ENCODE peak calls at places on chromosomes 12 and 14, in six cellular contexts. J, L, D, C, H and T are unnamed samples.

GRCh38 chr12:112686373-112686772 is 105.2 kb upstream of the RPH3A start:
- DNase-seq in L (no peak), C (peak), H (no peak), D (peak), J (no peak), T (no peak)

GRCh38 chr12:130872179-130873096 is 572 bp downstream of the RAN start:
- DNase-seq in D (peak), C (peak), H (peak), J (peak), L (no peak), T (peak)

GRCh38 chr12:4274960-4275868 is 1.7 kb downstream of the CCND2 start:
- DNase-seq in C (peak), D (no peak), L (no peak), H (no peak), J (peak), T (peak)

GRCh38 chr12:130549361-130549760 is 166.7 kb downstream of the RIMBP2 start:
- DNase-seq in H (no peak), C (no peak), D (no peak), J (no peak), L (no peak), T (no peak)

GRCh38 chr14:103085106-103086091 is 1.4 kb downstream of the LBHD2 start:
- DNase-seq in L (no peak), D (peak), J (no peak), C (no peak), H (no peak), T (peak)

GRCh38 chr12:104653730-104654328 is 197.1 kb downstream of the CHST11 start:
- DNase-seq in H (no peak), C (no peak), J (peak), L (no peak), D (peak), T (peak)

GRCh38 chr14:26602902-26603301 is 5.1 kb upstream of the NOVA1 start:
- DNase-seq in D (no peak), C (no peak), L (no peak), H (no peak), J (no peak), T (no peak)

GRCh38 chr12:50508420-50508819 is 3.6 kb downstream of the DIP2B start:
- DNase-seq in J (no peak), C (no peak), H (no peak), D (no peak), L (no peak), T (no peak)

GRCh38 chr14:65565948-65566347 is 153.4 kb downstream of the FUT8 start:
- DNase-seq in D (no peak), L (no peak), J (no peak), C (no peak), H (no peak), T (no peak)

GRCh38 chr14:22276913-22277816 is 311.9 kb downstream of the DAD1 start:
- DNase-seq in D (no peak), C (peak), H (no peak), L (no peak), J (peak), T (peak)

GRCh38 chr12:66403746-66404145 is 101.5 kb downstream of the HELB start:
- DNase-seq in J (no peak), H (no peak), L (no peak), C (no peak), D (peak), T (no peak)

GRCh38 chr14:101731187-101732080 is 30.1 kb upstream of the PPP2R5C start:
- DNase-seq in H (peak), J (peak), C (peak), D (peak), L (peak), T (no peak)

GRCh38 chr12:124109760-124110159 is 136.7 kb downstream of the ZNF664 start:
- DNase-seq in J (peak), H (no peak), C (peak), D (peak), L (no peak), T (peak)

GRCh38 chr12:51484119-51484518 is 59.5 kb downstream of the SLC4A8 start:
- DNase-seq in C (no peak), H (no peak), D (no peak), L (no peak), J (no peak), T (no peak)

GRCh38 chr12:69779928-69780327 is 41.3 kb downstream of the RAB3IP start:
- DNase-seq in J (peak), H (no peak), D (peak), C (peak), L (no peak), T (peak)

GRCh38 chr12:124745891-124746570 is 117.6 kb downstream of the SCARB1 start:
- DNase-seq in C (peak), J (peak), H (no peak), D (peak), L (no peak), T (peak)

GRCh38 chr12:93847517-93848452 is 170.6 kb downstream of the CRADD start:
- DNase-seq in L (no peak), C (peak), D (no peak), H (no peak), J (peak), T (no peak)

GRCh38 chr14:69964841-69965240 is 85.6 kb downstream of the SMOC1 start:
- DNase-seq in D (no peak), L (no peak), J (no peak), H (no peak), C (no peak), T (no peak)

GRCh38 chr12:49902399-49903350 is 1.0 kb downstream of the FAIM2 start:
- DNase-seq in H (no peak), J (no peak), D (no peak), L (no peak), C (no peak), T (no peak)

GRCh38 chr14:44107156-44107555 is 399.9 kb downstream of the FSCB start:
- DNase-seq in C (no peak), H (no peak), J (no peak), L (no peak), D (no peak), T (no peak)

GRCh38 chr14:61609143-61609851 is 86.0 kb upstream of the HIF1A start:
- DNase-seq in H (no peak), D (no peak), J (no peak), C (peak), L (no peak), T (no peak)

GRCh38 chr12:122659579-122659978 is 43.6 kb downstream of the HCAR2 start:
- DNase-seq in L (no peak), J (no peak), H (no peak), D (no peak), C (peak), T (no peak)

GRCh38 chr12:13135336-13136178 is 32.1 kb upstream of the GSG1 start:
- DNase-seq in L (no peak), J (no peak), H (no peak), C (peak), D (peak), T (no peak)

GRCh38 chr12:48788522-48788851 is 402 bp downstream of the ADCY6 start:
- DNase-seq in J (no peak), H (no peak), D (no peak), L (no peak), C (no peak), T (no peak)

GRCh38 chr12:10540776-10541205 is 35.1 kb downstream of the EIF2S3B start:
- DNase-seq in D (no peak), C (peak), J (no peak), H (no peak), L (no peak), T (no peak)

GRCh38 chr12:114476159-114476558 is 70.2 kb upstream of the TBX5 start:
- DNase-seq in H (no peak), D (no peak), L (no peak), C (peak), J (peak), T (no peak)

GRCh38 chr14:24982472-24983155 is 67.3 kb downstream of the STXBP6 start:
- DNase-seq in J (no peak), C (peak), H (no peak), L (no peak), D (peak), T (no peak)

GRCh38 chr12:56487448-56488040 is 417 bp downstream of the GLS2 start:
- DNase-seq in C (no peak), L (peak), J (no peak), H (no peak), D (peak), T (no peak)

GRCh38 chr12:12011880-12012260 is 58.9 kb upstream of the BCL2L14 start:
- DNase-seq in H (no peak), C (no peak), J (no peak), D (no peak), L (no peak), T (no peak)

GRCh38 chr12:55074771-55075170 is 51.4 kb upstream of the OR9K2 start:
- DNase-seq in D (no peak), J (no peak), C (no peak), L (no peak), H (no peak), T (no peak)

GRCh38 chr14:50943943-50944646 is at the start of gene PYGL:
- DNase-seq in J (peak), L (no peak), C (peak), H (no peak), D (peak), T (peak)

GRCh38 chr14:33851931-33852330 is 98.9 kb downstream of the EGLN3 start:
- DNase-seq in C (no peak), H (no peak), D (no peak), J (no peak), L (no peak), T (no peak)

GRCh38 chr12:27779837-27780611 is at the start of the genes KLHL42 and MANSC4:
- DNase-seq in L (peak), H (peak), D (peak), C (peak), J (peak), T (peak)

GRCh38 chr14:31592619-31593018 is 31.4 kb downstream of the NUBPL start:
- DNase-seq in J (no peak), C (peak), L (no peak), D (no peak), H (no peak), T (no peak)

GRCh38 chr12:108649126-108649525 is 15.4 kb upstream of the SELPLG start:
- DNase-seq in H (no peak), L (no peak), D (no peak), C (peak), J (no peak), T (no peak)